ENCODE peak calls at places on chromosomes 2 and 18, in five cellular contexts. S is psoas muscle, K is stomach, N is neural progenitor cell, H is osteocyte. F is an unnamed sample.

GRCh38 chr2:181626671-181627070 is 30.2 kb downstream of the CERKL start:
- DNase-seq in S (no peak), K (no peak), N (no peak), H (no peak), F (no peak)

GRCh38 chr2:231800493-231801091 is 14.3 kb downstream of the COPS7B start:
- DNase-seq in S (peak), K (peak), N (peak), H (no peak), F (no peak)

GRCh38 chr2:191358325-191359025 is 113.3 kb downstream of the MYO1B start:
- DNase-seq in S (no peak), K (peak), N (no peak), H (no peak), F (no peak)

GRCh38 chr2:200185575-200186103 is 120.9 kb upstream of the SPATS2L start:
- DNase-seq in S (no peak), K (no peak), N (no peak), H (no peak), F (no peak)

GRCh38 chr2:65367517-65367916 is 64.9 kb downstream of the SPRED2 start:
- DNase-seq in S (no peak), K (peak), N (no peak), H (no peak), F (no peak)

GRCh38 chr2:71789556-71790219 is 336.3 kb downstream of the DYSF start:
- DNase-seq in S (no peak), K (peak), N (no peak), H (peak), F (no peak)

GRCh38 chr2:190679813-190680591 is 31.1 kb downstream of the NAB1 start:
- DNase-seq in S (peak), K (peak), N (peak), H (peak), F (no peak)

GRCh38 chr18:26863122-26863879 is 2.2 kb downstream of the AQP4 start:
- DNase-seq in S (peak), K (peak), N (peak), H (no peak), F (no peak)

GRCh38 chr18:54679318-54680149 is 88.5 kb downstream of the DYNAP start:
- DNase-seq in S (no peak), K (no peak), N (peak), H (no peak), F (no peak)

GRCh38 chr2:43032248-43032893 is 194.0 kb downstream of the ZFP36L2 start:
- DNase-seq in S (peak), K (peak), N (no peak), H (no peak), F (peak)

GRCh38 chr18:12774982-12775381 is 72.1 kb downstream of the PSMG2 start:
- DNase-seq in S (no peak), K (no peak), N (no peak), H (no peak), F (no peak)

GRCh38 chr2:46538393-46538792 is 59.0 kb downstream of the TMEM247 start:
- DNase-seq in S (no peak), K (no peak), N (no peak), H (no peak), F (no peak)

GRCh38 chr2:20577495-20578235 is 73.2 kb downstream of the HS1BP3 start:
- DNase-seq in S (peak), K (no peak), N (no peak), H (no peak), F (no peak)

DNA sequence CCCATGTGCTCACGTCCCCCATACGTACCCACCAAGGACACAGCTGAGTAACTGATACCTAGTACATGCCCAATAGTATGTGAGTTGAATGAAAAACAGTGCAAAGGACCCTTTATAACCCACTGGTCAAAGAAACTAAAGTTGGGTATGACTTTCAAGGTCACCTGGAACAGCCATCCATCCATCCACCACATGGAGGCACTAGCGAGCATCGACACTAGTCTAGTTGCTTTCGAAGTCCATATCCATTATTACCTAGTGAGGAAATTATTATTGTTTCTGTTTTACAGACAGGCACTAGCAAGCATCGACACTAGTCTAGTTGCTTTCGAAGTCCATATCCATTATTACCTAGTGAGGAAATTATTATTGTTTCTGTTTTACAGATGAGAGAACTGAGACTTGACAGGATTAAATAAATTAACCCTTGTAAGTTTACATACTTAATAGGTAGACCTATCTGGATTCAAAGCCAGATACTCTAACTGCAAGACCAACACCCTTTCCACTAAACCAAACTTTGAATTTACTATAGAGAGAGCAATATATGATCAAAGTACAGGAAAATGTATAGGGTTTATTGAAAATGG is 233.7 kb downstream of the METTL4 start:
- DNase-seq in S (no peak), K (peak), N (peak), H (no peak), F (no peak)
- TF ChIP-seq CTCF in S (peak), K (peak), N (peak), H (peak), F (no peak)

GRCh38 chr2:74399785-74400184 is 19.7 kb upstream of the DCTN1 start:
- DNase-seq in S (no peak), K (no peak), N (peak), H (no peak), F (no peak)

GRCh38 chr2:74392449-74392743 is 12.3 kb upstream of the DCTN1 start:
- DNase-seq in S (no peak), K (no peak), N (no peak), H (no peak), F (no peak)

GRCh38 chr2:74391580-74392448 is 11.7 kb upstream of the DCTN1 start:
- DNase-seq in S (peak), K (peak), N (peak), H (peak), F (peak)

GRCh38 chr2:74393525-74393924 is 13.4 kb upstream of the DCTN1 start:
- DNase-seq in S (no peak), K (no peak), N (no peak), H (no peak), F (no peak)

DNA sequence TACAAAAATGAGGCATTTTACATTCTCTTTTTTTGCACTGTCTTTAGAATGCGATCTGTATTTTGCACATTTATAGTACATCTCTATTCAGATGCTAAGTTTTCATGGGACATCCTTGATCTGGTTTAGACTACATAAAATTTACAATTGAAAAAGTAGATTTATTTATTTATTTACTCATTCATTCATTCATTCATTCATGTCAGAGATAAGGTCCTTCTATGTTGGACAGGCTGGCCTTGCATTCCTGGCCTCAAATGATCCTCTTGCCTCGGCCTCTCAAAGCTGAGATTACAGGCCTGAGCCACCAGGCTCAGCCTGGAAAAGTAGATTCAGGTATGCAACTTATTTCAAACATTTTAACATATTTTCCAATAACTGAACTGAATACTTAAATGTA is 16.0 kb upstream of the DCTN1 start:
- DNase-seq in S (no peak), K (no peak), N (no peak), H (no peak), F (no peak)
- TF ChIP-seq CTCF in S (no peak), K (no peak), N (no peak), H (no peak), F (no peak)

DNA sequence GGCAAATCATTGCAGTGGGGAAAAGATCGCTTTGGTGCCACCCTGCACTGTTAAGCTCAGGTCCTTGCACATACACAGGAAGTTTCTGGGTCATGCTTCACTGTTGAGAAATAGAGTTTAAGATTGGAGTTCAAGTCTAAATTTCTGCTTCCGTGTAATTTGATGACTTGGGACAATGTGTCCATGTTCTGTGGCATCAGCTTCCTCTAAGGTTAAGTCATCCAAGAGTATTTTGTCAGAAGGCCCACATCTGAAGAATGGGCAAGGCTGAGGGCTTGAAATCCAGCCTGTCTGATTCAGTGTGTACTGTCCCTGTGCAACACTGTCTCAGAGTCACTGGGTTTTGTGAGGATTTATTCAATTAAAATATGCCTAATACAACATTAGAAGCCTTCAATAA is 880.7 kb downstream of the SUCLG1 start:
- DNase-seq in S (no peak), K (no peak), N (no peak), H (no peak), F (no peak)
- TF ChIP-seq CTCF in S (no peak), K (no peak), N (no peak), H (no peak), F (no peak)

GRCh38 chr2:61900246-61900645 is 5.2 kb upstream of the COMMD1 start:
- DNase-seq in S (no peak), K (no peak), N (no peak), H (no peak), F (no peak)

GRCh38 chr2:61898810-61899209 is 6.7 kb upstream of the COMMD1 start:
- DNase-seq in S (no peak), K (no peak), N (no peak), H (no peak), F (no peak)
- TF ChIP-seq CTCF in S (no peak), K (no peak), N (peak), H (peak), F (no peak)

GRCh38 chr2:26561918-26562810 is 79.0 kb downstream of the CIB4 start:
- DNase-seq in S (peak), K (peak), N (no peak), H (peak), F (no peak)
- TF ChIP-seq CTCF in S (peak), K (no peak), N (no peak), H (no peak), F (no peak)